ENCODE peak calls at places on chromosomes 16 and 17, in eight cellular contexts. G, K, Z, X, I, A, B and N are unnamed samples.

GRCh38 chr17:40648326-40648968 is 829 bp upstream of the SMARCE1 start:
- DNase-seq in Z (peak; percentile 8), X (no peak), K (no peak), B (no peak), I (no peak), G (no peak), A (no peak), N (no peak)

GRCh38 chr16:83549836-83550569 is 257.8 kb upstream of the HSBP1 start:
- DNase-seq in X (no peak), K (no peak), G (no peak), I (peak; percentile 10), A (no peak), Z (no peak), B (no peak), N (no peak)

GRCh38 chr17:34237458-34237857 is 17.6 kb upstream of the CCL2 start:
- DNase-seq in Z (no peak), K (no peak), G (no peak), B (no peak), X (no peak), I (no peak), A (no peak), N (no peak)

GRCh38 chr16:1610071-1610840 is 1.6 kb downstream of the IFT140 start:
- DNase-seq in B (peak; percentile 47), A (peak; percentile 92), Z (peak; percentile 63), G (peak; percentile 87), X (peak; percentile 94), K (peak; percentile 96), I (peak; percentile 91), N (peak; percentile 96)

GRCh38 chr17:17156107-17156506 is 50.0 kb downstream of the PLD6 start:
- DNase-seq in I (peak; percentile 82), Z (peak; percentile 62), X (no peak), G (peak; percentile 71), B (peak; percentile 71), K (no peak), A (no peak), N (no peak)

GRCh38 chr16:69107311-69107962 is 2.0 kb downstream of the HAS3 start:
- DNase-seq in I (peak; percentile 60), G (peak; percentile 56), A (no peak), Z (no peak), B (no peak), X (no peak), K (no peak), N (no peak)

GRCh38 chr16:49563666-49564065 is 190.1 kb downstream of the C16orf78 start:
- DNase-seq in G (no peak), Z (no peak), K (no peak), A (no peak), I (no peak), B (no peak), X (no peak), N (no peak)

GRCh38 chr17:66431910-66432309 is 129.5 kb downstream of the PRKCA start:
- DNase-seq in A (peak; percentile 38), B (peak; percentile 74), G (peak; percentile 86), Z (peak; percentile 33), K (no peak), I (no peak), X (no peak), N (no peak)

GRCh38 chr16:2963611-2964415 is at the start of gene KREMEN2:
- DNase-seq in Z (no peak), G (peak; percentile 91), X (peak; percentile 51), K (no peak), A (no peak), I (no peak), B (no peak), N (peak; percentile 56)

GRCh38 chr16:15457958-15458357 is 23.6 kb downstream of the BMERB1 start:
- DNase-seq in G (no peak), I (no peak), K (no peak), A (no peak), Z (no peak), X (no peak), B (no peak), N (no peak)
- TF ChIP-seq CTCF in G (no peak), I (no peak), K (no peak), A (no peak), Z (no peak), X (no peak), B (no peak), N (no peak)

DNA sequence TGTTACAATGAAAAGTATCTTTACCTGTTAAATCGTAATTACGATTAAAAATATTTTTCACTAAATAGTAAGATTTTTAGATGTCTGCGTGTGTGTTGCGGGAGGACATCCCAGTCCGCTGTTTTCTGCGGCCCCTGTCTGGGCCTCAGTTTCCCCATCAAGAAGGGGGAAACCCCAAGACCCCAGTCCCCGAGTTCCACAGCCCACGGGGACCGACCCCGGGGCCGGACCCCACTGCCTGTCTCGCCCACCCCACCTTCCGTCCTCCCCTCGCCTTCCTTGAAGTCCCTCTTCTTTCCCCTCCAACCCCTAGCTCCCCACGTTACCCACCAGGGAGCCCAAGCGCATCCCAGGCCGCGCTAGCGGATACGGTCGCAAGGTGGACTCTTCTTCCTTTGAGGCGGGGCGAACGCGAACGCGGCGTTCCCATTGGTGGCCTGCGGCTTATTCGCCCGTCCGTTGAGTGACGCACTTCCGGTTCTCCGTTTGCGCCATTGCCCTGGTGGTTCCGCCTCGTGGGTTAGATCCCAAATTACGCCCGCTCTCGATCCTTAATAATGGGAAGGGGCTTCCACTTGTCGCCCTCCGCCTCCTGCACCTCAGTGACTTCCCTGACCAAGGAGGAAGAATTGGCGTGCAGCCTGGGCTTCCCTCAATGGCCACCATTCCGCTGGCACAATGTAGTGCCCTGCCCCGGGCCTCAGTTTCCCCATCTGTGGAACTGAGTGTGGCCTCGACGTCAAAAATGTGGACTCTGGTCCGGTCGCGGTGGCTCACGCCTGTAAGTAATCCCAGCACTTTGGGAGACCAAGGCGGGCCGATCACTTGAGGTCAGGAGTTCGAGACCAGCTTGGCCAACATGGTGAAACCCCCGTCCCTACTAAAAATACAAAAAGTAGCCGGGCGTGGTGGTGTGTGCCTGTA is at the start of gene NSMCE1:
- DNase-seq in I (peak; percentile 98), G (peak; percentile 99), Z (peak; percentile 96), K (peak; percentile 95), B (peak; percentile 91), A (peak; percentile 97), X (peak; percentile 98), N (peak; percentile 97)
- TF ChIP-seq CTCF in I (peak; percentile 40), G (peak; percentile 8), Z (peak; percentile 40), K (no peak), B (peak; percentile 37), A (peak; percentile 25), X (peak; percentile 11), N (no peak)

GRCh38 chr16:19984136-19984535 is 89.6 kb downstream of the GPR139 start:
- DNase-seq in K (no peak), G (no peak), Z (no peak), B (no peak), A (no peak), X (no peak), I (no peak), N (no peak)

GRCh38 chr16:19979638-19980037 is 94.1 kb downstream of the GPR139 start:
- DNase-seq in B (no peak), A (no peak), K (no peak), X (no peak), Z (no peak), G (no peak), I (no peak), N (no peak)

DNA sequence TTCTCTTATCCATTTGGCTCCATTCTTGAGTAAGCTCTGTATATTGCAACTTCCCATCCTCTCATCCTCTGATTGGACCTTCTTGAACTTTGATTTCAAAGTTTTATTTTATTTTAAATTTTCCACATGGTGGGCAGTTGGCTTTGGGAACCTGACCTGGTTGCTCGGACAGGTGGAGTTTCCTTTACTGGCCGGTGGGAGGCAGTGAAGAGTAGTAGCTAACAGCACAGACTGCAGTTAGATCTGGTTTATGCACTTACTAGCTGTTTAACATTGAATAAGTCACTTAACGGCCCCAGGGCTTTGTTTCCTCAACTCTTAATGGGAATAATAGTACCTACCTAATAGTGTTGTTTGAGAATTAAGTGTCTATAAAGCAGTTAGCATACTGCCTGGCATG is 92.8 kb downstream of the GPR139 start:
- DNase-seq in B (no peak), A (no peak), X (no peak), G (no peak), K (no peak), Z (no peak), I (no peak), N (no peak)
- TF ChIP-seq CTCF in B (peak; percentile 61), A (peak; percentile 24), X (no peak), G (no peak), K (peak; percentile 32), Z (peak; percentile 19), I (no peak), N (peak; percentile 26)

GRCh38 chr17:45648642-45649041 is 135.5 kb upstream of the CRHR1 start:
- DNase-seq in X (no peak), Z (no peak), A (no peak), K (no peak), B (no peak), G (no peak), I (no peak), N (no peak)
- TF ChIP-seq CTCF in X (no peak), Z (peak; percentile 23), A (no peak), K (peak; percentile 25), B (no peak), G (no peak), I (no peak), N (no peak)